ENCODE peak calls at places on chromosomes 16 and 17, in seven cellular contexts. G is colonic mucosa; M is Karpas-422; V is tibial nerve; A is AG04450; N is fibroblast of lung; X is CD8-positive, alpha-beta memory T cell. Z is an unnamed sample.

GRCh38 chr16:69112285-69113129 is 7.1 kb downstream of the HAS3 start:
- DNase-seq in A (no peak), N (no peak), X (no peak), V (no peak), M (peak), G (peak), Z (no peak)

GRCh38 chr17:1764274-1764673 is 2.4 kb downstream of the SERPINF1 start:
- DNase-seq in M (no peak), N (peak), A (peak), V (peak), X (peak), G (peak), Z (no peak)

GRCh38 chr16:12406158-12406557 is 397.5 kb downstream of the CPPED1 start:
- DNase-seq in G (no peak), M (no peak), V (no peak), N (no peak), A (no peak), X (no peak), Z (no peak)

GRCh38 chr17:39600469-39601009 is 7.2 kb downstream of the NEUROD2 start:
- DNase-seq in N (no peak), M (no peak), A (no peak), X (no peak), V (no peak), G (no peak), Z (no peak)

GRCh38 chr17:83183951-83184506 is 104.6 kb downstream of the METRNL start:
- DNase-seq in X (no peak), V (peak), A (no peak), M (no peak), G (peak), N (no peak), Z (no peak)

GRCh38 chr16:67104061-67104460 is 5.7 kb upstream of the PHAF1 start:
- DNase-seq in M (no peak), V (no peak), A (no peak), X (no peak), G (no peak), N (peak), Z (no peak)

GRCh38 chr16:20844588-20844987 is 38.3 kb downstream of the REXO5 start:
- DNase-seq in A (no peak), M (no peak), N (no peak), G (no peak), V (no peak), X (peak), Z (no peak)

GRCh38 chr17:1006054-1006453 is 9.1 kb downstream of the TIMM22 start:
- DNase-seq in N (no peak), M (no peak), G (peak), A (no peak), V (no peak), X (no peak), Z (no peak)

GRCh38 chr17:51585514-51586104 is 325.3 kb downstream of the UTP18 start:
- DNase-seq in G (no peak), M (peak), N (no peak), V (no peak), X (no peak), A (no peak), Z (no peak)

GRCh38 chr17:28045304-28045703 is 2.8 kb downstream of the NLK start:
- DNase-seq in V (no peak), M (peak), X (no peak), A (no peak), N (no peak), G (no peak), Z (no peak)

GRCh38 chr17:74197801-74198200 is 5.7 kb upstream of the RPL38 start:
- DNase-seq in A (no peak), V (no peak), G (no peak), X (no peak), N (no peak), M (no peak), Z (no peak)

GRCh38 chr17:35890774-35891155 is 10.6 kb upstream of the CCL5 start:
- DNase-seq in M (no peak), A (no peak), V (no peak), N (no peak), G (peak), X (peak), Z (no peak)

GRCh38 chr17:64259436-64259835 is 3.6 kb downstream of the TEX2 start:
- DNase-seq in M (no peak), N (no peak), G (no peak), X (no peak), V (no peak), A (no peak), Z (no peak)

GRCh38 chr16:58041628-58041955 is 16.0 kb downstream of the MMP15 start:
- DNase-seq in A (no peak), V (no peak), N (no peak), M (no peak), X (no peak), G (no peak), Z (no peak)

GRCh38 chr16:49876716-49877129 is 20.8 kb upstream of the ZNF423 start:
- DNase-seq in N (no peak), G (peak), A (no peak), X (no peak), M (peak), V (peak), Z (no peak)

GRCh38 chr16:89449726-89450335 is 40.5 kb downstream of the ANKRD11 start:
- DNase-seq in M (no peak), X (no peak), G (no peak), V (no peak), N (peak), A (no peak), Z (no peak)

GRCh38 chr17:79294459-79295071 is 219.9 kb downstream of the ENGASE start:
- DNase-seq in A (no peak), N (peak), M (peak), V (no peak), X (peak), G (peak), Z (no peak)

GRCh38 chr17:46929413-46929812 is 6.5 kb downstream of the GOSR2 start:
- DNase-seq in M (no peak), N (peak), V (no peak), A (no peak), G (no peak), X (no peak), Z (no peak)

GRCh38 chr16:88943741-88944140 is 33.3 kb downstream of the CBFA2T3 start:
- DNase-seq in G (no peak), M (no peak), X (no peak), N (no peak), A (no peak), V (no peak), Z (no peak)

GRCh38 chr17:59521465-59522126 is 43.8 kb upstream of the DHX40 start:
- DNase-seq in A (peak), X (peak), N (peak), M (peak), G (peak), V (no peak), Z (peak)

GRCh38 chr17:82927311-82927660 is 87.5 kb upstream of the ZNF750 start:
- DNase-seq in X (no peak), G (no peak), N (no peak), M (no peak), V (no peak), A (no peak), Z (no peak)

GRCh38 chr17:28612936-28613872 is 781 bp downstream of the RSKR start:
- DNase-seq in G (peak), A (peak), V (no peak), N (peak), M (peak), X (peak), Z (no peak)

GRCh38 chr17:56898874-56899273 is 15.0 kb downstream of the TRIM25 start:
- DNase-seq in V (no peak), X (no peak), G (peak), A (no peak), N (no peak), M (no peak), Z (no peak)

GRCh38 chr16:66120656-66121055 is 245.8 kb upstream of the CDH5 start:
- DNase-seq in N (peak), G (no peak), V (no peak), A (no peak), X (no peak), M (no peak), Z (no peak)

GRCh38 chr17:7932483-7932891 is 481 bp downstream of the CNTROB start:
- DNase-seq in X (no peak), A (no peak), M (peak), N (peak), G (peak), V (no peak), Z (peak)

GRCh38 chr17:39979021-39979660 is 1.5 kb upstream of the PSMD3 start:
- DNase-seq in A (peak), G (no peak), N (peak), V (no peak), M (no peak), X (no peak), Z (no peak)

GRCh38 chr17:38578641-38579480 is 26.9 kb downstream of the SRCIN1 start:
- DNase-seq in G (no peak), V (no peak), N (no peak), A (no peak), M (no peak), X (no peak), Z (no peak)

GRCh38 chr16:30786115-30786935 is 680 bp downstream of the ZNF629 start:
- DNase-seq in X (no peak), A (no peak), G (peak), N (peak), M (no peak), V (no peak), Z (no peak)

GRCh38 chr17:58272367-58273280 is 8.1 kb downstream of the MPO start:
- DNase-seq in X (no peak), G (no peak), M (no peak), V (no peak), N (no peak), A (no peak), Z (no peak)

GRCh38 chr16:82882982-82883863 is 256.5 kb downstream of the CDH13 start:
- DNase-seq in V (no peak), M (peak), X (no peak), N (no peak), A (no peak), G (no peak), Z (no peak)

GRCh38 chr17:17303847-17304490 is 796 bp downstream of the NT5M start:
- DNase-seq in M (no peak), X (no peak), G (no peak), N (no peak), V (no peak), A (no peak), Z (no peak)

GRCh38 chr17:73266796-73267195 is 5.1 kb upstream of the CPSF4L start:
- DNase-seq in M (no peak), A (no peak), X (no peak), N (no peak), V (no peak), G (no peak), Z (no peak)

GRCh38 chr16:29743827-29744531 is 1.8 kb downstream of the C16orf54 start:
- DNase-seq in A (no peak), M (no peak), V (no peak), G (peak), N (no peak), X (peak), Z (no peak)

GRCh38 chr16:12784076-12784475 is 19.6 kb downstream of the CPPED1 start:
- DNase-seq in M (no peak), G (no peak), N (peak), A (no peak), V (no peak), X (no peak), Z (no peak)

GRCh38 chr17:11996722-11997146 is 541 bp downstream of the ZNF18 start:
- DNase-seq in A (no peak), G (peak), M (peak), N (peak), V (no peak), X (no peak), Z (no peak)
- H3K27ac ChIP-seq in A (peak), G (peak), M (peak), N (peak), V (peak), X (peak), Z (peak)

DNA sequence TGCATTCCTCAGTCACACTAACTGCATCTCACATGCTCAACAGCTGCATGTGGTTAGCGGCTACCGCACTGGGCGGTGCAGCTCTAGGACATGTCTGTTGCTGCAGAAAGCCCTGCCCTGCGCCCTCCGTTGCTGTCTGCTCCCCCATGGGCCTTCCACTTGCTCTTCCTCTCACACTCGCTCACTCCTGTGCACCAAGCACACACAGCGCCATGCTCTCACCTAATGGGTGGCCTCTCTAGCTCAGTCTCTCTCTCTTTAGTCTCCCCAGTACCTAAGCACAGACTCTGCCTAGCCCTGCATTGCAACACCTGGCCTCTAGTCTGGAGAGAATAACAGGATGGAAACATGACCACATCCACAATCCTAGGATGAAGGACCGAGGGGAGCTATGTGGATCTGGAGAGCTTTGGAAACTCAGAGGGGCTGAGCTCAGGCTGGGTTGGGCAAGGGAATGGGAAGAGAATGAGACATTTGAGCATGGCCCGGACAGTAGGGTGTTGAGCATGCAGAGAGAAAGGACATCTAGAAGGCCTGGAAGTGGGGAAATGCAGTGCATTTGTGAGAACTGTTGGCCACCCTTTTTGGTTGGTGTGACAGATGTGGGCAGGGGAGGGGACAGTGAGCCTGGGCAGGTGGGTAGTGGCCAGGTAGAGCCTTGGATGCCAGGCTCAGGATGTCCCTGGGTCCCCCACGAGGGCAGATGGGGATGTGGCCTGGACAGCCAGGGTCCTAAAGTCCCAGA is 16.0 kb downstream of the SGCA start:
- DNase-seq in M (no peak), A (no peak), V (no peak), X (no peak), N (peak), G (no peak), Z (no peak)
- H3K27ac ChIP-seq in M (no peak), A (peak), V (peak), X (no peak), N (peak), G (no peak), Z (peak)

DNA sequence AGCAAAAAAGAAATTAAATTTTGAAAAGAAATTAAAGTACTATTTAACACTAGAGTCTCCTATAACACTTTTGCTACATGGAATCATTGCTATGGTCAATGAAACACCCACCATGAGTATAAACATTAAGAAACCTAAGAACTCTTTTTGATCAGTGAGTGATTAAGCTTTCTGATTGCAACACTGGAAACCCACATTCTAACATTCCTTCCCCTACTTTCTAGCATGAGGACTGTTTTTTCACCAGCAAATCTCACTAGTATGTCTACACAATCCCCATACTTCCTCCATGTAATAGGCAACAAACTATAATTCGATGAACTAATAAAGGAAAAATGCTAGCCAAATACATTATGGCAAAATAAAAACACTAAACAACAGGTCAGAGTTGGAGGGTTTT is 54.7 kb downstream of the SKAP1 start:
- DNase-seq in A (peak), M (no peak), G (no peak), N (peak), V (no peak), X (no peak), Z (no peak)
- H3K27ac ChIP-seq in A (no peak), M (no peak), G (no peak), N (no peak), V (no peak), X (no peak), Z (no peak)

GRCh38 chr16:70152578-70153302 is 20.8 kb upstream of the CLEC18C start:
- DNase-seq in N (no peak), G (no peak), A (no peak), X (no peak), M (no peak), V (no peak), Z (no peak)
- H3K27ac ChIP-seq in N (no peak), G (peak), A (no peak), X (no peak), M (no peak), V (no peak), Z (no peak)

DNA sequence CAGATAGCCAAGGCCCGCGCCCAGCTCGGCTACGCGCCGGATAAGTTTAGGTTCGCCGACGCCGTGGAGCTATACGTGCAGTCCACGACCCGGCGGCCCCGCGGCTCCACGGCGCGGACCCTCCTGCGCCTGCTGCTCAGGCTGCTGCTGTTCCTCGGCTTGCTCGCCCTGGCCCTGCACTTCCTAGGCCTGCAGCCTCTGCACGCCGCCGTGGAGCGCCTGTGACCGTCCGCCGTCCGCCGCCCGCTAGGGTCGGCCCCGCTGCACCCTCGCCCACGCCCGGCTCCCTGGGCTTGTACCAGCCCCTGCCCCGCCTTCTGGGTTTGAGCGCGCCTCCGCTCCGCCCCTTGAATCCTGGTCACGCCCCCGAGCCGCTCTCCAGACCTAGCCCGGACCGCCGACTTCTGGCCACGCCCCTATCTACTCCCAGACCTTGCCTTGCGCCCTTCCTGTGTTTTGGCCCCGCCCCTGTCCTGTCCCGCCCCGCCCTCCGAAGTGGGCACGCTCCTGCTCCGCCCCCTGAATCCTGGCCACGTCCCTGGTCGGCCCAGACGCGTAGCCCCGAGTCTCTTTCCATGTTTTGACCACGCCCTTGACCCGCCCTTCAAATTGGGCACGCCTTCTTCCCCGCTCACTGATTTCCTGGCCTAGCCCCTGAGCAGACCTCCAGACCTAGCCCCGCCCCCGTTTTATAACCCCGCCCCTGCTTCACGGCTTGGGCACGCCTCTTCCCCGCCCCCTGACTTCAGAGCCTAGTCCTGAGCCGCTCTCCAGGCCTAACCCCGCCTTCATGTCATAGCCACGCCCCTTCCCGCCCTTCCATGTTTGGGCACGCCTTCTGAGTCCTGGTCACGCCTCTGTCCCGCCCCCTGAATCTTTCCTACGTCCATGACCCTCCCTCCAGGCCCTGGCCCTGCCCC is 15.6 kb upstream of the EEF2K start:
- DNase-seq in V (peak), N (peak), G (peak), X (peak), M (peak), A (peak), Z (peak)
- H3K27ac ChIP-seq in V (peak), N (peak), G (peak), X (peak), M (no peak), A (peak), Z (peak)

Z was measured in caudate nucleus.